ENCODE peak calls at places on chromosomes 3 and 15, in four cellular contexts. T is A549, J is HepG2, A is GM12878. V is an unnamed sample.

GRCh38 chr15:92273286-92273685 is 120.4 kb upstream of the ST8SIA2 start:
- DNase-seq in A (no peak), T (no peak), J (no peak), V (no peak)

GRCh38 chr3:128746881-128747280 is 20.9 kb downstream of the RAB7A start:
- DNase-seq in T (no peak), A (no peak), J (no peak), V (no peak)

GRCh38 chr15:65221708-65222107 is 10.4 kb upstream of the CILP start:
- DNase-seq in T (no peak), J (no peak), A (no peak), V (no peak)

GRCh38 chr3:156553705-156554356 is 1.1 kb downstream of the SSR3 start:
- DNase-seq in J (peak; percentile 60), A (no peak), T (peak; percentile 24), V (peak; percentile 13)

GRCh38 chr3:104510091-104510860 is 856.4 kb upstream of the ALCAM start:
- DNase-seq in A (no peak), T (no peak), J (no peak), V (no peak)

GRCh38 chr15:57735406-57735805 is 28.9 kb downstream of the POLR2M start:
- DNase-seq in T (no peak), J (no peak), A (no peak), V (no peak)

GRCh38 chr3:152785051-152785450 is 49.9 kb upstream of the P2RY1 start:
- DNase-seq in T (no peak), A (no peak), J (no peak), V (no peak)

GRCh38 chr15:82587805-82588204 is 47.5 kb upstream of the RPS17 start:
- DNase-seq in J (no peak), T (no peak), A (no peak), V (no peak)

GRCh38 chr3:59052803-59053411 is 3.1 kb upstream of the CFAP20DC start:
- DNase-seq in J (peak; percentile 25), T (peak; percentile 37), A (no peak), V (peak; percentile 27)

GRCh38 chr3:40877651-40878463 is 321.4 kb upstream of the CTNNB1 start:
- DNase-seq in A (no peak), J (peak; percentile 12), T (no peak), V (no peak)

GRCh38 chr3:58628823-58629562 is 37.6 kb downstream of the FAM3D start:
- DNase-seq in J (peak; percentile 10), T (no peak), A (no peak), V (peak; percentile 33)

GRCh38 chr3:60932170-60932569 is 319.1 kb downstream of the FHIT start:
- DNase-seq in T (no peak), J (no peak), A (no peak), V (no peak)

GRCh38 chr3:183372911-183373310 is 55.5 kb downstream of the MCF2L2 start:
- DNase-seq in A (no peak), T (no peak), J (no peak), V (no peak)

GRCh38 chr3:57335273-57335938 is 42.9 kb upstream of the ASB14 start:
- DNase-seq in J (no peak), T (no peak), A (no peak), V (no peak)

DNA sequence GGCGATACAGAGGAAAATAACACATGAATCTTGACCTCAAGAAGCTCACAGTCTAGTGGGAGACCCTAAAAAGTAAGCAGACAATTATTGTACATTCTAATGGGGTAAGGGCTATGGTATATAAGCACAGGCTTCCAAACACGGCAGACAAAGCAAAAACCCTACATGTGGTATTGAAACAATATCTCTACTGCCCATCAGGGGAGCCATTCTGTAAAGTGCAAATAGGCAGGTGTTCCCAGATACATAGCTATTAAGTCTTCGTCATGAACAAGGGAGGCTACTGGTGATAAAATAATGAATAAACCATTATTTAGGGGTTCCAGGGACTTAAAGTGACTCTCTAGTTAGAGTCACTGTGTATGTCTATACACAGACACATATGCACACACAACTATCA is 38.6 kb upstream of the ASB14 start:
- DNase-seq in J (peak; percentile 7), T (peak; percentile 1), A (no peak), V (no peak)
- TF ChIP-seq PBX3 in J (no peak), T (no peak), A (no peak), V (no peak)

GRCh38 chr3:126807795-126808194 is 103.8 kb downstream of the CHCHD6 start:
- DNase-seq in A (no peak), T (no peak), J (no peak), V (no peak)
- TF ChIP-seq MAX in A (no peak), T (no peak), J (no peak), V (no peak)

GRCh38 chr3:186974824-186975281 is 44.5 kb downstream of the ST6GAL1 start:
- DNase-seq in J (peak; percentile 84), A (no peak), T (no peak), V (no peak)
- H3K27ac ChIP-seq in J (peak overlapping the region; percentile 67), A (no peak overlapping the region), T (no peak overlapping the region), V (no peak overlapping the region)

GRCh38 chr3:196970547-196971093 is 2.0 kb upstream of the PIGZ start:
- DNase-seq in T (no peak), J (no peak), A (no peak), V (no peak)

GRCh38 chr3:196971094-196971698 is 2.6 kb upstream of the PIGZ start:
- DNase-seq in J (no peak), T (no peak), A (no peak), V (no peak)

GRCh38 chr3:196968233-196969000 is at the start of gene PIGZ:
- DNase-seq in J (no peak), A (no peak), T (no peak), V (peak; percentile 86)

GRCh38 chr3:196969001-196969659 is 497 bp upstream of the PIGZ start:
- DNase-seq in J (no peak), A (no peak), T (no peak), V (peak; percentile 79)

GRCh38 chr3:196969660-196970546 is 1.3 kb upstream of the PIGZ start:
- DNase-seq in J (no peak), T (peak; percentile 55), A (no peak), V (peak; percentile 97)
- TF ChIP-seq PBX3 in J (no peak), T (no peak), A (no peak), V (no peak)

DNA sequence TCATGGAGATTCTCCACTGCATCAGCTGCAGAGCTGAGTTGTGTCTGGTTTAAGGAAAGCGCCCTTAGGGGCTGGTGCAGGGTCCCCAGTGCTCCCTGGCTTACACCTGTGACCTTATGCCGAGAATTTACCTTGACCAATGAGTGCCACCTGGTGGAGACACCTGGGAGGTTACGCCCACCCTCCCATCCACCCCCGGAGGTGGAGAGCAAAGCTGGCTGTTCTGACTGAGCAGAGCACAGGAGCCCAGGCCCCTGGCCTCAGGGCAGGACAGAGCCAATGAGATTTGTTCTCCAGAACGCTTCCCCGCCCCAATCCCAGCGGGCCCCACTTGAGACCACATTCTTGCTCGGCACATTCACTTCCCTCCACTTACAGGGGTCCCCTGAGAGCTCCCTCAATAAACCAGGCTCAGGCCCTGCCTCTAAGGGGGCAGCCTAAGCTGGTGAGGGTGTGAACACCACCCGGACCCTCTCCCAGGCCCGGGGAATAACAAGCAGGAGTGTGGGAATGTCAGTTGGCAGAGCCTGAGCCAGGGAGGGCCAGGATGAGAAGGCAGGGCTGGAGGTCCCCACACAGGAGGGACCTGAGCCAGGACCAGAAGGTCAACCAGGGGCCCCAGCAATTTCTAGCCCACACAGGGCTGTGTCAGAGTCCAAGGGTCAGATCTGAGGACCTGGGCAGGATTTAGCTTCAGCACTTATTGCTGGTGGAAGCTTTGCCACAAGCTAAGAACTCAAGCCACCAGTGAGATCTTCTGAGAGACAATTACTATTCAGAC is 117.1 kb downstream of the TPRA1 start:
- DNase-seq in A (no peak), T (peak; percentile 6), J (peak; percentile 53), V (peak; percentile 79)
- TF ChIP-seq MAX in A (no peak), T (no peak), J (no peak), V (no peak)

GRCh38 chr15:76342046-76342381 is 5.4 kb downstream of the ISL2 start:
- DNase-seq in T (no peak), J (no peak), A (no peak), V (no peak)
- H3K27ac ChIP-seq in T (no peak overlapping the region), J (no peak overlapping the region), A (no peak overlapping the region), V (no peak overlapping the region)

GRCh38 chr3:139281512-139282196 is 62.2 kb upstream of the MRPS22 start:
- DNase-seq in J (no peak), A (no peak), T (no peak), V (peak; percentile 53)
- TF ChIP-seq PBX3 in J (no peak), A (no peak), T (no peak), V (no peak)

GRCh38 chr3:126126292-126126691 is 42.4 kb upstream of the SLC41A3 start:
- DNase-seq in A (no peak), J (no peak), T (no peak), V (peak; percentile 15)
- TF ChIP-seq MAX in A (no peak), J (no peak), T (no peak), V (no peak)